ENCODE peak calls at places on chromosome 7, in six cellular contexts. H is Peyer's patch, R is neural progenitor cell, Q is WERI-Rb-1, Y is GM06990, Z is IMR-90. J is an unnamed sample. For H3K27me3 and H3K36me3, the result is how much of the 10 kb centered on the place peaks cover.

GRCh38 chr7:130364446-130364845 is 15.8 kb upstream of the CPA1 start:
- DNase-seq in R (no peak), Z (no peak), Q (no peak), Y (no peak), H (peak), J (no peak)

GRCh38 chr7:70589010-70589409 is 542.9 kb upstream of the GALNT17 start:
- DNase-seq in Z (no peak), Y (no peak), H (no peak), Q (no peak), R (peak), J (no peak)

GRCh38 chr7:229184-229964 is 37.0 kb downstream of the FAM20C start:
- DNase-seq in Z (peak), R (no peak), H (peak), Q (peak), Y (no peak), J (no peak)

GRCh38 chr7:149865437-149865836 is 8.3 kb upstream of the ATP6V0E2 start:
- DNase-seq in Q (no peak), R (no peak), Y (no peak), Z (peak), H (peak), J (peak)

GRCh38 chr7:73822319-73823173 is 8.2 kb upstream of the CLDN4 start:
- DNase-seq in H (peak), R (peak), Z (peak), Q (peak), Y (no peak), J (no peak)

GRCh38 chr7:128937647-128938523 is at the start of gene IRF5:
- DNase-seq in Q (peak), Y (peak), R (peak), Z (no peak), H (peak), J (no peak)

GRCh38 chr7:5425507-5426225 is 2.0 kb upstream of the TNRC18 start:
- DNase-seq in Q (peak), R (peak), Y (no peak), Z (peak), H (peak), J (no peak)

GRCh38 chr7:78769551-78770101 is 683.8 kb downstream of the MAGI2 start:
- DNase-seq in Q (no peak), Y (peak), R (no peak), Z (no peak), H (no peak), J (no peak)

GRCh38 chr7:52689912-52690311 is 345.5 kb upstream of the POM121L12 start:
- DNase-seq in Q (no peak), H (no peak), R (no peak), Z (no peak), Y (no peak), J (no peak)

GRCh38 chr7:139703468-139704307 is 74.1 kb downstream of the HIPK2 start:
- DNase-seq in Y (no peak), Z (no peak), Q (no peak), R (no peak), H (peak), J (no peak)

GRCh38 chr7:124532166-124532565 is 233.4 kb downstream of the GPR37 start:
- DNase-seq in Y (no peak), Q (no peak), R (no peak), H (no peak), Z (peak), J (no peak)

GRCh38 chr7:96903906-96904305 is 101.4 kb upstream of the DLX6 start:
- DNase-seq in Y (no peak), Q (no peak), R (no peak), H (no peak), Z (no peak), J (no peak)

DNA sequence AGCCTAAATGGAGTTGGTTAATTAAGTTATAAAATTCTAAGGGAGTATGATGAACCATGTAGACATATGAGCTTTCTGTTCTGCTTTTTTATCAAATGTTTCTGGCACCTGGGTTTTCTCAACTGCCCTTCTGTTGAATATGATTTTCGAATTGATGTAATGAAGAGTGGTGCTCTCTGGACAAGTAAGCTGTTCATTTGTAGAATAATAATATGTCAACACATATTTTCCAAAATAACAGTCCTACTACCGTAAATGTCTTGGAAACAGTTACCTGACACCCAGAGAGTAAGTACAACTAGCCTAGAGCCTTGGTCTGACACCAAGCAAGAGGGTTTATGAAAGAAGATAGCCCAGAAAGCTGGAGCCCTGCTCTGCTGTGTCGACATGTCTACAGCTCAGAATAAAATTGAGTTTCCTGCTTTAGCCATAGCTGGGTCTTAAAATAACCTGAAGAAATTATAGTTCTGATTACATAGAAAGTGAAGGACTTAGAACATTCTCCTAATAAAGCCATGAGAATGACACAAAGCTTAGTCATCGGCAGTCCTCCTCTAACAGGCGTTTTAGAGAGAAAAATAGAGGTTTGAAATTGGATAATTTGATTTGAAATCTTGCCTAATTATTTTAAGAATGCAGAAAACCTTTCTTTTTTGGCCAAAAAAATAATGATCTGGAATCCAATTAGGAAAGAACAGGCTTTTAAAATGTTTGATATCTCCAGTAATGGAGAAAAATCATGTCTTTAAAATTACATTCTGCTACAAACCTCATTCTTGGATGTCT is 25.1 kb downstream of the HDAC9 start:
- DNase-seq in Q (no peak), Z (peak), Y (peak), R (no peak), H (no peak), J (no peak)
- H3K4me3 ChIP-seq in Q (no peak), Z (no peak), Y (peak), R (no peak), H (no peak), J (no peak)

GRCh38 chr7:151780626-151781025 is 96.3 kb downstream of the PRKAG2 start:
- DNase-seq in Z (peak), Q (peak), Y (no peak), H (no peak), R (no peak), J (no peak)
- H3K27me3 ChIP-seq in Z (under half), Q (under half), Y (under half), H (under half), R (under half), J (under half)

GRCh38 chr7:44694766-44695165 is 53.9 kb upstream of the ZMIZ2 start:
- DNase-seq in H (no peak), Z (no peak), Q (no peak), Y (no peak), R (no peak), J (no peak)
- H3K36me3 ChIP-seq in H (under half), Z (under half), Q (under half), Y (under half), R (under half), J (under half)

DNA sequence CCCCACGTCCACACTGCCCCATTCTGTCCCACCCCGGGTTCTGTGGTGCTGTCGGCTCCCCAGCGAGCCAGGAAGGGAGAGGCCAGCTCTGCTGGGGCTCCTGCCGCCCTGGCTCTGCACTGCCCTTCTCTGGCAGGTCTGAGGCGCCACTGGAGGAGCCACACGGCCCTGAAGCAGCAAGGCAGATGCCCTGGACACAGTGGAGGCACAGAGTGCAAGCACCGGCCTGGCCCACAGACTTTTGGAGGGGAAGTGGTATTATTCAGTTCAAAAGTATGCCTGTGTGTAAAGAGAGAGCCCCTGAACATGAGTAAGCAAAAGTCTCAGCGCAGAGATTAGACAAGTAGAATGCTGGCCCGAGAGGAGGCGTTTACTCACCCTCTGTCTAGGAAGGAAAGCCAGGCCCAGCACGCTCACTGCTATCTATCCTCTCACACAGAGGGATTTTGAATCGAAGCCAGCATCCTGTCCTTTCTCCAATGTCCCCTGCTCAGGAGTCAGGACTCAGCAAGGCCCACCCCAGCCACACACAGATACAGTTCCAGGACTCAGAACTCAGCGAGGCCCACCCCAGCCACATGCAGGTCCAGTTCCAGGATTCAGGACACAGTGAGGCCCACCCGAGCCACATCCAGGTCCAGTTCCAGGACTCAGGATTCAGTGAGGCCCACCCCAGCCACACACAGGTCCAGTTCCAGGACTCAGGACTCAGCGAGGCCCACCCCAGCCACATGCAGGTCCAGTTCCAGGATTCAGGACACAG is 115.0 kb downstream of the EGFR start:
- DNase-seq in R (no peak), H (no peak), Z (peak), Q (no peak), Y (no peak), J (no peak)
- H3K4me3 ChIP-seq in R (no peak), H (no peak), Z (no peak), Q (no peak), Y (no peak), J (no peak)

GRCh38 chr7:100485514-100485913 is 1.8 kb downstream of the NYAP1 start:
- DNase-seq in H (no peak), Q (no peak), R (no peak), Y (no peak), Z (no peak), J (no peak)

GRCh38 chr7:100483728-100484635 is at the start of gene NYAP1:
- DNase-seq in H (peak), Q (peak), Z (peak), R (peak), Y (peak), J (no peak)

GRCh38 chr7:100486753-100487446 is 3.2 kb downstream of the NYAP1 start:
- DNase-seq in Y (no peak), H (no peak), Q (no peak), R (peak), Z (peak), J (no peak)

GRCh38 chr7:100484636-100485114 is 948 bp downstream of the NYAP1 start:
- DNase-seq in Z (no peak), Y (no peak), Q (no peak), R (no peak), H (no peak), J (no peak)

DNA sequence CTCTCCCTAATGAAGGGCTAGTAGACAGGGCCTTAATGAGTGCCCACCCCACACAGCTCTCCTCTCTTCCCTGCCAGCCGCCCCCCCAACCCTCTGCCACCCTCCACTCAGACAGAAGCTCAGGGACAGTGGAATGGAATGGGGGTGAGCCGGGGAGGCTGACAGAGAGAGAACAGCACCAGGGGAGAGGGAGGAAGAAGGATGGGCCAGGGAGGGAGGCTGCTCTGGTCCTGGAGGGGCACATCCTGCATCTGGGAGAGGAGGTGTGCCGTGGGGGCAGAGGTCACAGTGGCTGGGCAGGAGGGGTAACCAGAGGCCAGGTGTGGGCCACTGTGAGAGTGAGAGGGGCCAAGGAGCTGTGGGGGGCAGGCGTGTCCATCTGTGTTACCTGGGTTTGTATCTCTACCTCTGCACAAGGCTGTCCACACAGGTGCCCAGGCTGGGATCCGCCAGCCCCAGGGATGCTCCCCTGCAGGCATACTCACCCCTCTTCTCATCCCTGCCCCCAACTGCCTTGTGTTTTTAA is 2.4 kb downstream of the NYAP1 start:
- DNase-seq in Y (no peak), R (no peak), Z (no peak), H (no peak), Q (no peak), J (no peak)
- H3K27me3 ChIP-seq in Y (under half), R (under half), Z (under half), H (under half), Q (under half), J (under half)

DNA sequence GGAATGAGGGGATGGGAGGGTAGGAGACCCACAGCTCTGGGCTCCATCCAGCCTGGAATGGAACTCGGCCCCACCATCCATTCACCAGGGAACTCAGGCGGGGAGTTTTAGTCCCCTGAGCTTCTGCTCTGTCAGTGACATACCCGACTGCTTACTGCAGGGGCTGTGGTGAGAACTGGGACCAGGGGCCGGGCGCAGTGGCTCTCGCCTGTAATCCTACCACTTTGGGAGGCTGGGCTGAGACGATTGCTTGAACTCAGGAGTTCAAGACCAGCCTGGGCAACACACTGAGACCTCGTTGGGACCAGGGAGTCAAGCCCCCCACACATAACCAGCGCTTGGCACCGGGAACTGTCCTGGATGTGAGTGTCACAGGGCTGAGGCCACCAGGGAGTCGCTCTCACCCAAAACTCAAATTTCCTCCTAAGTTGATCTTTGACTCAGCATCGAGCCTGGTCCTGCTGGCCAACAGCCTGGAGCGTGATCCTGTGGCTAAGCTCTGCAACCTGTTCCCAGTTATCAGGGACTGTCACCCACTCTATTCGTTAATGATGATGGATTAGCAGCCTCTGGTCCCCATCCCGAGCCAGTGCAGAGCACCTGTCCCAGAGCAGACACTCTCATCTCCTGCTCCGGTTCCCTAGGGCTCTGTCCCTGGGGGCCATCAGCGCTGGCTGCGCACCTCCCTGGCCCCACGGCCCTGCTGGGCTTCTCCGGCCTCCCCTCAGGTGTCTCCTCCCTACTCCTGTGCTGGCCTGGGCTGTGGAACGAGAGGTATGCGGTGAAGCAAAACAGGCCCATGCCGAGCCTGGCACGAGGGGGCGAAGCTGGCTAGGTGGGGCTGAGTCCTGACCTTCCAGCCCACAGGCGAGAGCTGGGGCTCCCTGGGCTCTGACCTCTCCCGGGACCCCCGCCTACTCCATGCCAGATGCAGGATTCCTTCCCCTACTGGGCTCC is 902 bp upstream of the CLDN15 start:
- DNase-seq in Z (no peak), Y (no peak), Q (peak), H (peak), R (no peak), J (no peak)
- H3K36me3 ChIP-seq in Z (under half), Y (under half), Q (under half), H (under half), R (under half), J (half or more)

DNA sequence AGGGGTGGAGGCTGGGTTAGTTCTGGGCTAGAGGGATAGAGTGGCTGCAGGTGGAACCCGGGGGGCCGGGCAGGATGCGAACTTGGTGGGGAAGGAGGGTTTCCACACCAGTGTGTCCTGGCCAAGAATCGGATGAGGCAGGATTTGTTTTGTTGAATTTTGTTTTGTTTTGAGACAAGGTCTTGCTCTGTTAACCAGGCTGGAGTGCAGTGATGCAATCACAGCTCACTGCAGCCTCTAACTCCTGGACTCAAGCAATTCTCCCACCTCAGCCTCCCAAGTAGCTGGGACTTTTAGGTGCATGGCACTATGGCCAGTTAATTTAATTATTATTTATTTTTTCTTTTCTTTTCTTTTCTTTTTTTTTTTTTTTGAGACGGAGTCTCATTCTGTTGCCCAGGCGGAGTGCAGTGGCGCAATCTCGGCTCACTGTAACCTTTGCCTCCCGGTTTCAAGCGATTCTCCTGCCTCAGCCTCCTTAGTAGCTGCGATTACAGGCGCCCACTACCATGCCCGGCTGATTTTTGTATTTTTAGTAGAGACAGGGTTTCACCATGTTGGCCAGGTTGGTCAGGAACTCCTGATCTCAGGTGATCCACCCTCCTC is 13.0 kb upstream of the PPP1R35 start:
- DNase-seq in Q (no peak), Z (no peak), H (no peak), R (no peak), Y (no peak), J (no peak)
- H3K4me3 ChIP-seq in Q (no peak), Z (no peak), H (no peak), R (no peak), Y (no peak), J (no peak)

DNA sequence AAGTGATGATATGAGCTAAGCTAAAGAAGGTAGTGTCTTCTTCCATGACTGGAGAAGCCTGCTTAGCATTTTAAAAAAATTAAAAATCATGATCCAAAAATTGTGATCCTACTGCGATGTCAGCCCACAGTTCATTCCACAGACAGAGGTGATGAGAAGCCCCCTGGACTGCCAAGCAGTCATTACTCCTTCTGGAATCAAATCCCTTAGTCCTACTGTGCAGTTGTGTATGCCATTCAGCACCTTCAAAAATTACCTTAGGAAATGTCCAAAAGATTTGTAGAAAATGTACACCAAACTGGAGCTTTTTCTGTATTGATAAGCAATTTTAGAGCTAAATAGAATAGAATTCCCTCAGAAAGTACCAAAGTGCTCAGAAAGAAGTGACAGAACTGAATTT is 283.5 kb upstream of the NFE2L3 start:
- DNase-seq in Q (no peak), R (no peak), Y (no peak), Z (no peak), H (no peak), J (no peak)
- H3K27me3 ChIP-seq in Q (under half), R (half or more), Y (under half), Z (under half), H (under half), J (under half)